ENCODE peak calls at places on chromosome 13, in seven cellular contexts. J is activated CD8-positive, alpha-beta T cell treated with anti-CD3 and anti-CD28 coated beads for 36 hours; B is naive B cell; P is EL; N is naive thymus-derived CD4-positive, alpha-beta T cell; D is AG04449; M is Right ventricle myocardium inferior. G is an unnamed sample.

GRCh38 chr13:46361535-46361934 is 25.5 kb downstream of the RUBCNL start:
- DNase-seq in B (no peak), D (no peak), M (no peak), N (no peak), P (no peak), J (no peak), G (no peak)

GRCh38 chr13:112113851-112114250 is 46.9 kb downstream of the SOX1 start:
- DNase-seq in P (no peak), M (no peak), J (no peak), B (no peak), N (no peak), D (no peak), G (no peak)

GRCh38 chr13:64591981-64592380 is 2638.2 kb downstream of the PCDH9 start:
- DNase-seq in J (no peak), D (peak; percentile 1), P (peak; percentile 35), B (no peak), M (no peak), N (no peak), G (no peak)

GRCh38 chr13:52737900-52738299 is 1.7 kb downstream of the CNMD start:
- DNase-seq in B (no peak), N (no peak), P (no peak), D (no peak), M (no peak), J (no peak), G (no peak)

GRCh38 chr13:99215466-99215865 is 14.8 kb downstream of the UBAC2 start:
- DNase-seq in P (no peak), D (no peak), J (peak; percentile 80), M (no peak), B (no peak), N (peak; percentile 77), G (no peak)

GRCh38 chr13:54162069-54162468 is 1133.5 kb downstream of the OLFM4 start:
- DNase-seq in P (no peak), B (no peak), N (no peak), J (no peak), D (no peak), M (no peak), G (no peak)

GRCh38 chr13:77325371-77325941 is 1.4 kb downstream of the MYCBP2 start:
- DNase-seq in N (peak; percentile 53), D (no peak), P (peak; percentile 25), B (no peak), J (no peak), M (no peak), G (no peak)

GRCh38 chr13:70098669-70099068 is 9.0 kb upstream of the ATXN8OS start:
- DNase-seq in P (no peak), N (no peak), M (no peak), B (no peak), J (no peak), D (no peak), G (no peak)

GRCh38 chr13:24995225-24995804 is 100.6 kb upstream of the PABPC3 start:
- DNase-seq in J (peak; percentile 76), P (peak; percentile 75), M (no peak), D (peak; percentile 45), N (peak; percentile 61), B (peak; percentile 49), G (no peak)

GRCh38 chr13:83819156-83819555 is 63.1 kb downstream of the SLITRK1 start:
- DNase-seq in P (peak; percentile 70), M (no peak), D (no peak), J (no peak), N (no peak), B (no peak), G (no peak)

GRCh38 chr13:44605711-44606110 is 29.6 kb upstream of the TSC22D1 start:
- DNase-seq in B (no peak), J (no peak), P (no peak), D (no peak), M (no peak), N (no peak), G (no peak)

GRCh38 chr13:59978862-59979261 is 184.9 kb downstream of the DIAPH3 start:
- DNase-seq in B (no peak), N (no peak), M (no peak), P (no peak), J (no peak), D (no peak), G (no peak)

GRCh38 chr13:93847162-93847561 is 620.6 kb downstream of the GPC6 start:
- DNase-seq in B (no peak), N (no peak), M (no peak), J (peak; percentile 11), D (peak; percentile 38), P (peak; percentile 52), G (no peak)

G was measured in HS-27A.